ENCODE peak calls at places on chromosomes 4 and X, in nine cellular contexts. One of them, this sample, is unnamed.

GRCh38 chr4:128574706-128575105 is 234.8 kb upstream of the JADE1 start:
- DNase-seq in stimulated activated CD4-positive, alpha-beta T cell treated with anti-CD3 and anti-CD28 coated beads, Interleukin-1b, Interleukin-23, amount 100 ng/mL, for 24 hours: peak; percentile 52
- DNase-seq in HuH-7.5: no peak
- DNase-seq in T-cell: peak; percentile 42
- DNase-seq in Jurkat, Clone E6-1: peak; percentile 74
- DNase-seq in esophagus squamous epithelium: no peak
- DNase-seq in SK-N-SH: peak; percentile 42
- DNase-seq in sciatic nerve: peak; percentile 74
- DNase-seq in psoas muscle: peak; percentile 75
- DNase-seq in this sample: peak; percentile 63

GRCh38 chr4:31905363-31905762 is 1185.2 kb downstream of the PCDH7 start:
- DNase-seq in esophagus squamous epithelium: no peak
- DNase-seq in Jurkat, Clone E6-1: no peak
- DNase-seq in psoas muscle: no peak
- DNase-seq in HuH-7.5: no peak
- DNase-seq in sciatic nerve: no peak
- DNase-seq in SK-N-SH: no peak
- DNase-seq in stimulated activated CD4-positive, alpha-beta T cell treated with anti-CD3 and anti-CD28 coated beads, Interleukin-1b, Interleukin-23, amount 100 ng/mL, for 24 hours: no peak
- DNase-seq in T-cell: no peak
- DNase-seq in this sample: no peak

GRCh38 chrX:23952401-23952800 is 44.6 kb downstream of the CXorf58 start:
- DNase-seq in sciatic nerve: no peak
- DNase-seq in SK-N-SH: no peak
- DNase-seq in Jurkat, Clone E6-1: no peak
- DNase-seq in psoas muscle: no peak
- DNase-seq in esophagus squamous epithelium: no peak
- DNase-seq in stimulated activated CD4-positive, alpha-beta T cell treated with anti-CD3 and anti-CD28 coated beads, Interleukin-1b, Interleukin-23, amount 100 ng/mL, for 24 hours: no peak
- DNase-seq in T-cell: no peak
- DNase-seq in HuH-7.5: no peak
- DNase-seq in this sample: no peak

GRCh38 chrX:16839852-16840460 is 30.2 kb downstream of the RBBP7 start:
- DNase-seq in SK-N-SH: no peak
- DNase-seq in HuH-7.5: no peak
- DNase-seq in psoas muscle: no peak
- DNase-seq in Jurkat, Clone E6-1: no peak
- DNase-seq in stimulated activated CD4-positive, alpha-beta T cell treated with anti-CD3 and anti-CD28 coated beads, Interleukin-1b, Interleukin-23, amount 100 ng/mL, for 24 hours: no peak
- DNase-seq in T-cell: no peak
- DNase-seq in sciatic nerve: no peak
- DNase-seq in esophagus squamous epithelium: no peak
- DNase-seq in this sample: peak; percentile 52

GRCh38 chr4:15451866-15452765 is 17.6 kb upstream of the CC2D2A start:
- DNase-seq in SK-N-SH: no peak
- DNase-seq in T-cell: no peak
- DNase-seq in esophagus squamous epithelium: no peak
- DNase-seq in sciatic nerve: no peak
- DNase-seq in Jurkat, Clone E6-1: no peak
- DNase-seq in HuH-7.5: no peak
- DNase-seq in stimulated activated CD4-positive, alpha-beta T cell treated with anti-CD3 and anti-CD28 coated beads, Interleukin-1b, Interleukin-23, amount 100 ng/mL, for 24 hours: no peak
- DNase-seq in psoas muscle: no peak
- DNase-seq in this sample: peak; percentile 94

GRCh38 chr4:145345401-145345800 is 136.3 kb upstream of the SMAD1 start:
- DNase-seq in HuH-7.5: no peak
- DNase-seq in psoas muscle: no peak
- DNase-seq in esophagus squamous epithelium: no peak
- DNase-seq in stimulated activated CD4-positive, alpha-beta T cell treated with anti-CD3 and anti-CD28 coated beads, Interleukin-1b, Interleukin-23, amount 100 ng/mL, for 24 hours: no peak
- DNase-seq in sciatic nerve: no peak
- DNase-seq in SK-N-SH: no peak
- DNase-seq in Jurkat, Clone E6-1: no peak
- DNase-seq in T-cell: no peak
- DNase-seq in this sample: no peak

GRCh38 chrX:118761950-118762725 is 34.7 kb downstream of the IL13RA1 start:
- DNase-seq in SK-N-SH: peak; percentile 16
- DNase-seq in HuH-7.5: no peak
- DNase-seq in Jurkat, Clone E6-1: no peak
- DNase-seq in T-cell: no peak
- DNase-seq in stimulated activated CD4-positive, alpha-beta T cell treated with anti-CD3 and anti-CD28 coated beads, Interleukin-1b, Interleukin-23, amount 100 ng/mL, for 24 hours: no peak
- DNase-seq in psoas muscle: no peak
- DNase-seq in esophagus squamous epithelium: no peak
- DNase-seq in sciatic nerve: no peak
- DNase-seq in this sample: no peak

GRCh38 chr4:4386736-4387392 is at the start of gene NSG1:
- DNase-seq in Jurkat, Clone E6-1: no peak
- DNase-seq in sciatic nerve: no peak
- DNase-seq in psoas muscle: peak; percentile 46
- DNase-seq in HuH-7.5: no peak
- DNase-seq in esophagus squamous epithelium: no peak
- DNase-seq in stimulated activated CD4-positive, alpha-beta T cell treated with anti-CD3 and anti-CD28 coated beads, Interleukin-1b, Interleukin-23, amount 100 ng/mL, for 24 hours: no peak
- DNase-seq in SK-N-SH: no peak
- DNase-seq in T-cell: peak; percentile 34
- DNase-seq in this sample: no peak

GRCh38 chrX:27307546-27307945 is 155.6 kb downstream of the PPP4R3C start:
- DNase-seq in Jurkat, Clone E6-1: no peak
- DNase-seq in SK-N-SH: no peak
- DNase-seq in HuH-7.5: no peak
- DNase-seq in T-cell: no peak
- DNase-seq in esophagus squamous epithelium: no peak
- DNase-seq in stimulated activated CD4-positive, alpha-beta T cell treated with anti-CD3 and anti-CD28 coated beads, Interleukin-1b, Interleukin-23, amount 100 ng/mL, for 24 hours: no peak
- DNase-seq in sciatic nerve: no peak
- DNase-seq in psoas muscle: no peak
- DNase-seq in this sample: no peak

GRCh38 chr4:165398570-165398969 is 19.8 kb downstream of the CPE start:
- DNase-seq in esophagus squamous epithelium: no peak
- DNase-seq in HuH-7.5: no peak
- DNase-seq in T-cell: no peak
- DNase-seq in stimulated activated CD4-positive, alpha-beta T cell treated with anti-CD3 and anti-CD28 coated beads, Interleukin-1b, Interleukin-23, amount 100 ng/mL, for 24 hours: no peak
- DNase-seq in sciatic nerve: no peak
- DNase-seq in Jurkat, Clone E6-1: peak; percentile 51
- DNase-seq in psoas muscle: no peak
- DNase-seq in SK-N-SH: peak; percentile 59
- DNase-seq in this sample: peak; percentile 11

GRCh38 chr4:4182835-4183568 is 43.7 kb downstream of the OTOP1 start:
- DNase-seq in Jurkat, Clone E6-1: peak; percentile 11
- DNase-seq in HuH-7.5: peak; percentile 26
- DNase-seq in SK-N-SH: peak; percentile 21
- DNase-seq in sciatic nerve: no peak
- DNase-seq in stimulated activated CD4-positive, alpha-beta T cell treated with anti-CD3 and anti-CD28 coated beads, Interleukin-1b, Interleukin-23, amount 100 ng/mL, for 24 hours: no peak
- DNase-seq in esophagus squamous epithelium: no peak
- DNase-seq in psoas muscle: no peak
- DNase-seq in T-cell: no peak
- DNase-seq in this sample: no peak

GRCh38 chr4:5572114-5572513 is 136.2 kb downstream of the EVC2 start:
- DNase-seq in SK-N-SH: no peak
- DNase-seq in sciatic nerve: no peak
- DNase-seq in psoas muscle: no peak
- DNase-seq in HuH-7.5: no peak
- DNase-seq in stimulated activated CD4-positive, alpha-beta T cell treated with anti-CD3 and anti-CD28 coated beads, Interleukin-1b, Interleukin-23, amount 100 ng/mL, for 24 hours: no peak
- DNase-seq in Jurkat, Clone E6-1: no peak
- DNase-seq in T-cell: no peak
- DNase-seq in esophagus squamous epithelium: no peak
- DNase-seq in this sample: peak; percentile 17

GRCh38 chr4:2714071-2714770 is 41.9 kb downstream of the TNIP2 start:
- DNase-seq in sciatic nerve: no peak
- DNase-seq in SK-N-SH: peak; percentile 62
- DNase-seq in HuH-7.5: no peak
- DNase-seq in stimulated activated CD4-positive, alpha-beta T cell treated with anti-CD3 and anti-CD28 coated beads, Interleukin-1b, Interleukin-23, amount 100 ng/mL, for 24 hours: no peak
- DNase-seq in esophagus squamous epithelium: no peak
- DNase-seq in psoas muscle: no peak
- DNase-seq in T-cell: peak; percentile 59
- DNase-seq in Jurkat, Clone E6-1: peak; percentile 37
- DNase-seq in this sample: no peak

GRCh38 chrX:106415276-106415895 is 196.4 kb upstream of the RADX start:
- DNase-seq in psoas muscle: no peak
- DNase-seq in HuH-7.5: no peak
- DNase-seq in sciatic nerve: no peak
- DNase-seq in SK-N-SH: peak; percentile 26
- DNase-seq in esophagus squamous epithelium: no peak
- DNase-seq in T-cell: no peak
- DNase-seq in Jurkat, Clone E6-1: no peak
- DNase-seq in stimulated activated CD4-positive, alpha-beta T cell treated with anti-CD3 and anti-CD28 coated beads, Interleukin-1b, Interleukin-23, amount 100 ng/mL, for 24 hours: no peak
- DNase-seq in this sample: peak; percentile 6

GRCh38 chr4:106809083-106809482 is 227.0 kb downstream of the DKK2 start:
- DNase-seq in HuH-7.5: no peak
- DNase-seq in T-cell: no peak
- DNase-seq in sciatic nerve: no peak
- DNase-seq in stimulated activated CD4-positive, alpha-beta T cell treated with anti-CD3 and anti-CD28 coated beads, Interleukin-1b, Interleukin-23, amount 100 ng/mL, for 24 hours: no peak
- DNase-seq in Jurkat, Clone E6-1: peak; percentile 21
- DNase-seq in SK-N-SH: peak; percentile 4
- DNase-seq in psoas muscle: no peak
- DNase-seq in esophagus squamous epithelium: no peak
- DNase-seq in this sample: peak; percentile 21

GRCh38 chr4:80237992-80238391 is 28.5 kb upstream of the FGF5 start:
- DNase-seq in sciatic nerve: no peak
- DNase-seq in SK-N-SH: no peak
- DNase-seq in HuH-7.5: no peak
- DNase-seq in stimulated activated CD4-positive, alpha-beta T cell treated with anti-CD3 and anti-CD28 coated beads, Interleukin-1b, Interleukin-23, amount 100 ng/mL, for 24 hours: no peak
- DNase-seq in Jurkat, Clone E6-1: no peak
- DNase-seq in esophagus squamous epithelium: no peak
- DNase-seq in psoas muscle: no peak
- DNase-seq in T-cell: no peak
- DNase-seq in this sample: peak; percentile 11

GRCh38 chr4:39466747-39467146 is 7.9 kb downstream of the LIAS start:
- DNase-seq in SK-N-SH: no peak
- DNase-seq in esophagus squamous epithelium: no peak
- DNase-seq in psoas muscle: no peak
- DNase-seq in Jurkat, Clone E6-1: no peak
- DNase-seq in HuH-7.5: no peak
- DNase-seq in stimulated activated CD4-positive, alpha-beta T cell treated with anti-CD3 and anti-CD28 coated beads, Interleukin-1b, Interleukin-23, amount 100 ng/mL, for 24 hours: no peak
- DNase-seq in T-cell: no peak
- DNase-seq in sciatic nerve: no peak
- DNase-seq in this sample: no peak

GRCh38 chr4:118993329-118993728 is 104.7 kb downstream of the SYNPO2 start:
- DNase-seq in T-cell: no peak
- DNase-seq in SK-N-SH: no peak
- DNase-seq in HuH-7.5: no peak
- DNase-seq in psoas muscle: no peak
- DNase-seq in stimulated activated CD4-positive, alpha-beta T cell treated with anti-CD3 and anti-CD28 coated beads, Interleukin-1b, Interleukin-23, amount 100 ng/mL, for 24 hours: no peak
- DNase-seq in sciatic nerve: no peak
- DNase-seq in esophagus squamous epithelium: no peak
- DNase-seq in Jurkat, Clone E6-1: no peak
- DNase-seq in this sample: no peak

GRCh38 chr4:145299380-145300076 is 119.1 kb upstream of the OTUD4 start:
- DNase-seq in sciatic nerve: peak; percentile 60
- DNase-seq in stimulated activated CD4-positive, alpha-beta T cell treated with anti-CD3 and anti-CD28 coated beads, Interleukin-1b, Interleukin-23, amount 100 ng/mL, for 24 hours: peak; percentile 69
- DNase-seq in psoas muscle: no peak
- DNase-seq in T-cell: peak; percentile 4
- DNase-seq in Jurkat, Clone E6-1: peak; percentile 87
- DNase-seq in SK-N-SH: no peak
- DNase-seq in esophagus squamous epithelium: no peak
- DNase-seq in HuH-7.5: no peak
- DNase-seq in this sample: no peak

GRCh38 chrX:65528705-65529340 is 5.8 kb downstream of the LAS1L start:
- DNase-seq in HuH-7.5: peak; percentile 42
- DNase-seq in SK-N-SH: peak; percentile 74
- DNase-seq in sciatic nerve: peak; percentile 70
- DNase-seq in T-cell: peak; percentile 43
- DNase-seq in esophagus squamous epithelium: no peak
- DNase-seq in stimulated activated CD4-positive, alpha-beta T cell treated with anti-CD3 and anti-CD28 coated beads, Interleukin-1b, Interleukin-23, amount 100 ng/mL, for 24 hours: peak; percentile 12
- DNase-seq in psoas muscle: peak; percentile 70
- DNase-seq in Jurkat, Clone E6-1: peak; percentile 14
- DNase-seq in this sample: peak; percentile 9

GRCh38 chrX:111914398-111915092 is 38.6 kb downstream of the TRPC5OS start:
- DNase-seq in HuH-7.5: no peak
- DNase-seq in sciatic nerve: no peak
- DNase-seq in stimulated activated CD4-positive, alpha-beta T cell treated with anti-CD3 and anti-CD28 coated beads, Interleukin-1b, Interleukin-23, amount 100 ng/mL, for 24 hours: no peak
- DNase-seq in T-cell: no peak
- DNase-seq in SK-N-SH: no peak
- DNase-seq in psoas muscle: no peak
- DNase-seq in Jurkat, Clone E6-1: no peak
- DNase-seq in esophagus squamous epithelium: no peak
- DNase-seq in this sample: peak; percentile 76

GRCh38 chrX:64975491-64975890 is 759 bp downstream of the ZC4H2 start:
- DNase-seq in HuH-7.5: no peak
- DNase-seq in T-cell: peak; percentile 9
- DNase-seq in stimulated activated CD4-positive, alpha-beta T cell treated with anti-CD3 and anti-CD28 coated beads, Interleukin-1b, Interleukin-23, amount 100 ng/mL, for 24 hours: peak; percentile 8
- DNase-seq in SK-N-SH: peak; percentile 46
- DNase-seq in Jurkat, Clone E6-1: no peak
- DNase-seq in psoas muscle: peak; percentile 53
- DNase-seq in esophagus squamous epithelium: no peak
- DNase-seq in sciatic nerve: no peak
- DNase-seq in this sample: peak; percentile 3

GRCh38 chr4:183172881-183173280 is 73.8 kb downstream of the WWC2 start:
- DNase-seq in T-cell: no peak
- DNase-seq in HuH-7.5: no peak
- DNase-seq in SK-N-SH: no peak
- DNase-seq in Jurkat, Clone E6-1: no peak
- DNase-seq in psoas muscle: no peak
- DNase-seq in sciatic nerve: no peak
- DNase-seq in esophagus squamous epithelium: no peak
- DNase-seq in stimulated activated CD4-positive, alpha-beta T cell treated with anti-CD3 and anti-CD28 coated beads, Interleukin-1b, Interleukin-23, amount 100 ng/mL, for 24 hours: no peak
- DNase-seq in this sample: no peak